ENCODE peak calls at places on chromosomes 11 and 22, in nine cellular contexts. F is cardiac muscle cell, J is AG09309, W is AG10803, X is astrocyte of the spinal cord, K is colonic mucosa, H is H1, P is ovary, L is breast epithelium. R is an unnamed sample.

GRCh38 chr22:46854125-46854870 is 91.8 kb downstream of the TBC1D22A start:
- DNase-seq in F (no peak), J (no peak), W (no peak), X (no peak), K (no peak), H (no peak), P (no peak), L (no peak), R (no peak)

GRCh38 chr11:23205156-23205871 is 345.0 kb upstream of the CCDC179 start:
- DNase-seq in F (no peak), J (no peak), W (peak; percentile 23), X (peak; percentile 35), K (no peak), H (no peak), P (no peak), L (no peak), R (no peak)

GRCh38 chr22:36221799-36222751 is 17.3 kb downstream of the APOL2 start:
- DNase-seq in F (peak; percentile 70), J (no peak), W (no peak), X (peak; percentile 33), K (peak; percentile 41), H (peak; percentile 62), P (peak; percentile 68), L (no peak), R (no peak)

GRCh38 chr11:94501522-94501921 is 7.7 kb downstream of the ANKRD49 start:
- DNase-seq in F (no peak), J (no peak), W (no peak), X (no peak), K (no peak), H (no peak), P (no peak), L (no peak), R (no peak)

GRCh38 chr11:88886796-88887195 is 179.0 kb downstream of the GRM5 start:
- DNase-seq in F (peak; percentile 1), J (no peak), W (peak; percentile 41), X (peak; percentile 8), K (peak; percentile 33), H (peak; percentile 63), P (no peak), L (no peak), R (peak; percentile 29)

GRCh38 chr22:40797427-40797826 is 21.7 kb downstream of the SLC25A17 start:
- DNase-seq in F (no peak), J (no peak), W (no peak), X (peak; percentile 34), K (no peak), H (no peak), P (no peak), L (no peak), R (no peak)

GRCh38 chr22:39456262-39457046 is at the start of gene MGAT3:
- DNase-seq in F (no peak), J (no peak), W (no peak), X (no peak), K (no peak), H (no peak), P (no peak), L (no peak), R (no peak)

GRCh38 chr11:36278531-36279245 is 10.5 kb downstream of the COMMD9 start:
- DNase-seq in F (peak; percentile 23), J (no peak), W (no peak), X (peak; percentile 42), K (peak; percentile 10), H (no peak), P (no peak), L (no peak), R (peak; percentile 80)

GRCh38 chr22:26732284-26732683 is 74.9 kb downstream of the MIAT start:
- DNase-seq in F (no peak), J (no peak), W (no peak), X (no peak), K (no peak), H (no peak), P (no peak), L (no peak), R (no peak)

GRCh38 chr22:26734339-26735018 is 77.1 kb downstream of the MIAT start:
- DNase-seq in F (no peak), J (no peak), W (no peak), X (no peak), K (no peak), H (no peak), P (no peak), L (no peak), R (no peak)

GRCh38 chr22:26735019-26735409 is 77.6 kb downstream of the MIAT start:
- DNase-seq in F (peak; percentile 12), J (no peak), W (no peak), X (no peak), K (no peak), H (no peak), P (no peak), L (no peak), R (peak; percentile 26)

GRCh38 chr22:26740253-26740652 is 82.9 kb downstream of the MIAT start:
- DNase-seq in F (peak; percentile 13), J (no peak), W (no peak), X (no peak), K (no peak), H (no peak), P (no peak), L (no peak), R (no peak)

GRCh38 chr22:26737262-26737661 is 79.9 kb downstream of the MIAT start:
- DNase-seq in F (no peak), J (no peak), W (peak; percentile 79), X (no peak), K (no peak), H (no peak), P (no peak), L (no peak), R (no peak)
- H3K4me3 ChIP-seq in F (no peak overlapping the region), J (no peak overlapping the region), W (no peak overlapping the region), X (no peak overlapping the region), K (no peak overlapping the region), H (no peak overlapping the region), P (no peak overlapping the region), L (no peak overlapping the region), R (no peak overlapping the region)

GRCh38 chr11:64170419-64170818 is 4.5 kb upstream of the MACROD1 start:
- DNase-seq in F (no peak), J (no peak), W (no peak), X (no peak), K (no peak), H (no peak), P (no peak), L (no peak), R (no peak)

GRCh38 chr11:64165482-64165841 is 451 bp downstream of the MACROD1 start:
- DNase-seq in F (peak; percentile 22), J (no peak), W (no peak), X (no peak), K (peak; percentile 45), H (no peak), P (peak; percentile 53), L (no peak), R (peak; percentile 61)

GRCh38 chr11:64164392-64165312 is 1.3 kb downstream of the MACROD1 start:
- DNase-seq in F (peak; percentile 32), J (no peak), W (no peak), X (no peak), K (peak; percentile 67), H (peak; percentile 70), P (no peak), L (no peak), R (peak; percentile 96)

GRCh38 chr11:64163951-64164350 is 2.0 kb downstream of the MACROD1 start:
- DNase-seq in F (no peak), J (no peak), W (no peak), X (no peak), K (no peak), H (no peak), P (no peak), L (no peak), R (no peak)

GRCh38 chr11:64165842-64166635 is at the start of gene MACROD1:
- DNase-seq in F (peak; percentile 87), J (peak; percentile 18), W (peak; percentile 76), X (peak; percentile 71), K (peak; percentile 92), H (peak; percentile 84), P (peak; percentile 82), L (peak; percentile 91), R (peak; percentile 91)
- H3K4me3 ChIP-seq in F (peak within 1 kb of the TSS; percentile 50), J (peak within 1 kb of the TSS; percentile 55), W (peak within 1 kb of the TSS; percentile 66), X (peak within 1 kb of the TSS; percentile 63), K (peak within 1 kb of the TSS; percentile 76), H (peak within 1 kb of the TSS; percentile 62), P (peak within 1 kb of the TSS; percentile 56), L (peak within 1 kb of the TSS; percentile 93), R (peak within 1 kb of the TSS; percentile 69)

GRCh38 chr11:46238967-46239800 is 38.3 kb upstream of the CREB3L1 start:
- DNase-seq in F (peak; percentile 90), J (peak; percentile 38), W (peak; percentile 85), X (peak; percentile 86), K (peak; percentile 85), H (peak; percentile 97), P (peak; percentile 91), L (peak; percentile 68), R (peak; percentile 88)

GRCh38 chr11:46236918-46237247 is 40.6 kb upstream of the CREB3L1 start:
- DNase-seq in F (no peak), J (no peak), W (no peak), X (no peak), K (no peak), H (no peak), P (no peak), L (no peak), R (no peak)

GRCh38 chr11:46237248-46238077 is 40.0 kb upstream of the CREB3L1 start:
- DNase-seq in F (peak; percentile 72), J (peak; percentile 52), W (peak; percentile 80), X (peak; percentile 90), K (peak; percentile 62), H (peak; percentile 87), P (peak; percentile 79), L (no peak), R (peak; percentile 23)

GRCh38 chr11:46239801-46240061 is 37.7 kb upstream of the CREB3L1 start:
- DNase-seq in F (no peak), J (no peak), W (peak; percentile 67), X (peak; percentile 18), K (no peak), H (no peak), P (no peak), L (no peak), R (no peak)

DNA sequence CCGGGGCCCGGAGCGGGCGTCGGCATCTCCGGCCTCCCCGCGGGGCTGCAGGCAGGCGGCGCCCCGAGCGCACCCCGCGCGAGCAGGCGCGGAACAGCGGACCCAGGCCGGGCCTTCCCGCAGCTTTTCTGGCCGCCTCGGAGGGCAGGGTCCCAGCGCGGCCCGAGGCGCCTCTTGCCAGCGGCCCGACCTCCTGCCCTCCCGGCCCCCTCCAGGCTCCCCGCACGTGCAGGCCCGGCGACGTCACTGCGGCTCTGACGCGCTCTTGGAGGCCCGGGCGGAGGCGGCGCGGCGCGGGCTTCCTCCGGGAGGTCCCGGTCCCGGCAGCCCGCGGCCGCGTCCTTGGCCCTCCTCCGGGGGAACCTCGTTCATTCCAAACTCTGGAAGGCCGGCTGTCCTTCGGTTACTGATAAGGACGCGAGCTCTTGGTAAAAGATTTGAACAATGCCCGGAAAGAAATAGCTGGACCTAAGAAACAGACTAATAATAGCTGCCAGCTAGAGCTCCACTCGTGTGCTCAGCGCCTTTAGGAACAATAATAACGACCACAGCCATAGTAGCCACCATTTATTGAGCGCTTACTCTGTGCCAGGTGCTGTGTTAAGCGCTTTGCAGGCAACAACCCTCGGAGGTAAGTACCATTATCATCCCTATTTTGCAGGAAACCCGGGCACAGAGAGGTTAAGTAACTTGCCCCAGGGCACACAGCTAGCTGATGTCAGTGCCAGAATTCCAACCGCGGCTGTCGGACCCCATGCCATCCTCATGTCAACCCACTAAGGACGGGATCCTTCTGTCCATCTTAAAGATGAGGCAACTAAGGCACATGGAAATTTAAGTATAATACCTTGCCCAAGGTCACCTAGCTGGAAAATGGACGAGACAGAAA is 39.1 kb upstream of the CREB3L1 start:
- DNase-seq in F (peak; percentile 83), J (no peak), W (peak; percentile 47), X (peak; percentile 59), K (peak; percentile 63), H (peak; percentile 80), P (peak; percentile 84), L (no peak), R (peak; percentile 11)
- H3K4me3 ChIP-seq in F (peak overlapping the region; percentile 36), J (peak overlapping the region; percentile 60), W (peak overlapping the region; percentile 61), X (peak overlapping the region; percentile 42), K (peak overlapping the region; percentile 50), H (peak overlapping the region; percentile 52), P (peak overlapping the region; percentile 40), L (peak overlapping the region; percentile 79), R (peak overlapping the region; percentile 43)

GRCh38 chr11:64000740-64001514 is 14.7 kb downstream of the OTUB1 start:
- DNase-seq in F (no peak), J (no peak), W (no peak), X (no peak), K (no peak), H (no peak), P (peak; percentile 31), L (no peak), R (no peak)
- H3K4me3 ChIP-seq in F (no peak overlapping the region), J (peak overlapping the region; percentile 22), W (peak overlapping the region; percentile 29), X (no peak overlapping the region), K (peak overlapping the region; percentile 30), H (peak overlapping the region; percentile 9), P (peak overlapping the region; percentile 25), L (peak overlapping the region; percentile 67), R (no peak overlapping the region)